ENCODE peak calls at places on chromosomes 6 and 20, in ten cellular contexts. V is HCT116, B is GM12891, Q is GM23338, A is suprapubic skin, C is breast epithelium, Y is GM12878, X is HL-60, I is upper lobe of left lung, M is prostate gland. G is an unnamed sample.

GRCh38 chr6:54056105-54056504 is 55.1 kb upstream of the MLIP start:
- DNase-seq in V (no peak), B (no peak), Q (no peak), A (no peak), C (no peak), Y (no peak), X (no peak), I (no peak), M (no peak), G (no peak)

GRCh38 chr20:24960861-24961260 is 11.8 kb downstream of the CST7 start:
- DNase-seq in V (no peak), B (no peak), Q (no peak), A (no peak), C (no peak), Y (no peak), X (no peak), I (no peak), M (no peak), G (no peak)

GRCh38 chr6:149716181-149716580 is 1.7 kb downstream of the LATS1 start:
- DNase-seq in V (no peak), B (no peak), Q (no peak), A (no peak), C (no peak), Y (no peak), X (no peak), I (no peak), M (no peak), G (no peak)

GRCh38 chr6:692858-693736 is at the start of gene EXOC2:
- DNase-seq in V (peak), B (peak), Q (peak), A (peak), C (peak), Y (peak), X (peak), I (peak), M (peak), G (no peak)

GRCh38 chr6:157290797-157291196 is 32.5 kb downstream of the TMEM242 start:
- DNase-seq in V (no peak), B (no peak), Q (no peak), A (no peak), C (no peak), Y (no peak), X (no peak), I (no peak), M (no peak), G (no peak)

GRCh38 chr6:89297695-89298351 is 17.3 kb downstream of the GABRR2 start:
- DNase-seq in V (peak), B (peak), Q (no peak), A (no peak), C (no peak), Y (peak), X (peak), I (no peak), M (peak), G (no peak)

GRCh38 chr20:38291582-38291918 is 12.4 kb upstream of the BPI start:
- DNase-seq in V (no peak), B (no peak), Q (no peak), A (no peak), C (no peak), Y (no peak), X (no peak), I (no peak), M (no peak), G (no peak)

GRCh38 chr20:44963325-44964215 is 2.7 kb upstream of the STK4 start:
- DNase-seq in V (no peak), B (no peak), Q (no peak), A (no peak), C (no peak), Y (no peak), X (no peak), I (no peak), M (no peak), G (no peak)

GRCh38 chr6:10644225-10644624 is 50.2 kb downstream of the C6orf52 start:
- DNase-seq in V (no peak), B (no peak), Q (no peak), A (no peak), C (no peak), Y (no peak), X (no peak), I (no peak), M (no peak), G (no peak)

GRCh38 chr6:10643214-10643641 is 51.2 kb downstream of the C6orf52 start:
- DNase-seq in V (no peak), B (no peak), Q (no peak), A (no peak), C (no peak), Y (no peak), X (peak), I (no peak), M (no peak), G (no peak)

GRCh38 chr6:10641494-10641893 is 52.9 kb downstream of the C6orf52 start:
- DNase-seq in V (no peak), B (no peak), Q (no peak), A (no peak), C (no peak), Y (no peak), X (no peak), I (no peak), M (no peak), G (no peak)

DNA sequence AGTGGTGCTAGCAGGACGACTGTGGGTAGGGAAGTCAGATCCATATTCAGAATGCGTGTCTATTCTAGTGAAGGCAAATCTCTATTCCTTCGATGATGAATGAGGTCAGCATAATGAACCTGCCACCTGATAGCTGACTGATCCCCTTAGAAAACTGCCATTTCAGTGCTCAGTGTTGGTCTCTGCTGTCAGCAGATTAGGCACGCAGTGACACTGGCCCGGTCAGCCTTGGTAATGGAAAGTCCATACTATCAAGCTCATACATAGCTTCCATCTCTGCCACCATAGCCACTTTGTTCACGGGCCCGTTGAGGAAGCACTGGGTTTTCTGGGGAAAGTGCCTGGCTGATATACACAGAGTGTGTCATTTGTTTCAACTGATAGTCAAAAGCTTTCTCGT is 54.0 kb downstream of the C6orf52 start:
- DNase-seq in V (no peak), B (no peak), Q (no peak), A (no peak), C (no peak), Y (no peak), X (no peak), I (no peak), M (no peak), G (no peak)
- TF ChIP-seq POLR2AphosphoS5 in V (no peak), B (no peak), Q (no peak), A (no peak), C (no peak), Y (no peak), X (no peak), I (no peak), M (no peak), G (no peak)

GRCh38 chr6:13500264-13500663 is 12.9 kb upstream of the GFOD1 start:
- DNase-seq in V (no peak), B (no peak), Q (no peak), A (no peak), C (no peak), Y (no peak), X (no peak), I (no peak), M (no peak), G (no peak)
- TF ChIP-seq POLR2AphosphoS5 in V (no peak), B (no peak), Q (no peak), A (no peak), C (no peak), Y (no peak), X (no peak), I (no peak), M (no peak), G (no peak)

GRCh38 chr20:62914970-62915457 is 11.3 kb downstream of the DIDO1 start:
- DNase-seq in V (no peak), B (no peak), Q (peak), A (no peak), C (no peak), Y (no peak), X (peak), I (no peak), M (no peak), G (no peak)

GRCh38 chr20:62917720-62918119 is 8.6 kb downstream of the DIDO1 start:
- DNase-seq in V (no peak), B (no peak), Q (no peak), A (peak), C (no peak), Y (no peak), X (no peak), I (no peak), M (no peak), G (no peak)

GRCh38 chr20:62918830-62919229 is 7.5 kb downstream of the DIDO1 start:
- DNase-seq in V (no peak), B (no peak), Q (no peak), A (peak), C (no peak), Y (no peak), X (no peak), I (no peak), M (no peak), G (no peak)

GRCh38 chr20:62918137-62918536 is 8.2 kb downstream of the DIDO1 start:
- DNase-seq in V (no peak), B (no peak), Q (no peak), A (peak), C (no peak), Y (no peak), X (no peak), I (no peak), M (no peak), G (no peak)

GRCh38 chr20:62916703-62917476 is 9.4 kb downstream of the DIDO1 start:
- DNase-seq in V (no peak), B (no peak), Q (no peak), A (peak), C (no peak), Y (no peak), X (no peak), I (no peak), M (no peak), G (no peak)
- TF ChIP-seq POLR2AphosphoS5 in V (no peak), B (no peak), Q (no peak), A (no peak), C (no peak), Y (no peak), X (no peak), I (no peak), M (no peak), G (no peak)

GRCh38 chr6:50834929-50835328 is 16.3 kb downstream of the TFAP2B start:
- DNase-seq in V (no peak), B (no peak), Q (no peak), A (no peak), C (no peak), Y (no peak), X (no peak), I (no peak), M (no peak), G (no peak)
- TF ChIP-seq POLR2AphosphoS5 in V (no peak), B (no peak), Q (no peak), A (no peak), C (no peak), Y (no peak), X (no peak), I (no peak), M (no peak), G (no peak)

DNA sequence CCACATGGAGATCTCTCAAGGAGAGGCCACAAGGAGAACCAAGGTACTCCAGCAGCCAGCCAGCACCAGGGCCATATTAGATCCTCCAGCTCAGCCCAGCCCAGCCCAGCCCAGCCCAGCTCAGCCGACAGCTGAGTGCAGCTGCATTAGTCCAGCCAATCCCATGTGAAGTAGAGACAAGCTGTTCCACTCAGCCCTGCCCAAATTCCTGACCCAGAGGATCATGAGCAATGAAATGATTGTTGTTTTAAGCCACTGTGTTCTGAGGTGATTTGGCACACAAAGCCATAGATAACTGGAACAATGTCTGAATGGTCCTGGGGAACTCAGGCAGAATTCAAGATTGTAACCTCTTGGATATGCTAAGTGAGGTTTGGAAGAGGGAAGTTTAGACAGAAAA is 59.5 kb upstream of the BMP2 start:
- DNase-seq in V (no peak), B (no peak), Q (no peak), A (no peak), C (no peak), Y (no peak), X (no peak), I (peak), M (peak), G (no peak)
- TF ChIP-seq POLR2AphosphoS5 in V (no peak), B (no peak), Q (no peak), A (no peak), C (no peak), Y (no peak), X (no peak), I (peak), M (peak), G (no peak)